ENCODE peak calls at places on chromosomes 4 and X, in four cellular contexts. One of them, this sample, is unnamed.

GRCh38 chrX:13376857-13377441 is 57.1 kb upstream of the ATXN3L start:
- DNase-seq in lung: peak; percentile 32
- DNase-seq in GM23248: peak; percentile 85
- DNase-seq in right atrium auricular region: no peak
- DNase-seq in this sample: peak; percentile 88

GRCh38 chr4:44760142-44760898 is 34.0 kb upstream of the GNPDA2 start:
- DNase-seq in right atrium auricular region: no peak
- DNase-seq in lung: no peak
- DNase-seq in GM23248: peak; percentile 62
- DNase-seq in this sample: peak; percentile 70

GRCh38 chrX:43733699-43734098 is 77.6 kb downstream of the MAOA start:
- DNase-seq in right atrium auricular region: no peak
- DNase-seq in GM23248: no peak
- DNase-seq in lung: no peak
- DNase-seq in this sample: no peak

GRCh38 chrX:101079223-101079622 is 544 bp downstream of the TMEM35A start:
- DNase-seq in GM23248: peak; percentile 6
- DNase-seq in lung: no peak
- DNase-seq in right atrium auricular region: no peak
- DNase-seq in this sample: no peak

GRCh38 chrX:103839404-103839803 is 7.3 kb upstream of the RAB9B start:
- DNase-seq in right atrium auricular region: no peak
- DNase-seq in lung: no peak
- DNase-seq in GM23248: peak; percentile 10
- DNase-seq in this sample: no peak

GRCh38 chr4:66372706-66373105 is 702.4 kb upstream of the EPHA5 start:
- DNase-seq in GM23248: no peak
- DNase-seq in lung: no peak
- DNase-seq in right atrium auricular region: no peak
- DNase-seq in this sample: no peak

GRCh38 chr4:26081795-26082498 is 167.9 kb downstream of the SMIM20 start:
- DNase-seq in lung: no peak
- DNase-seq in GM23248: peak; percentile 48
- DNase-seq in right atrium auricular region: no peak
- DNase-seq in this sample: peak; percentile 59

GRCh38 chrX:31580726-31581125 is 508.9 kb upstream of the FTHL17 start:
- DNase-seq in lung: no peak
- DNase-seq in GM23248: peak; percentile 74
- DNase-seq in right atrium auricular region: no peak
- DNase-seq in this sample: peak; percentile 56

GRCh38 chr4:123671633-123672404 is 275.2 kb downstream of the SPRY1 start:
- DNase-seq in lung: no peak
- DNase-seq in right atrium auricular region: no peak
- DNase-seq in GM23248: no peak
- DNase-seq in this sample: no peak

GRCh38 chr4:26861434-26862186 is 969 bp downstream of the STIM2 start:
- DNase-seq in lung: peak; percentile 80
- DNase-seq in GM23248: peak; percentile 82
- DNase-seq in right atrium auricular region: peak; percentile 70
- DNase-seq in this sample: peak; percentile 86

GRCh38 chr4:304987-305680 is at the start of gene ZNF732:
- DNase-seq in GM23248: peak; percentile 84
- DNase-seq in right atrium auricular region: peak; percentile 62
- DNase-seq in lung: no peak
- DNase-seq in this sample: no peak

GRCh38 chrX:132718411-132718810 is 229.6 kb upstream of the MBNL3 start:
- DNase-seq in GM23248: no peak
- DNase-seq in right atrium auricular region: no peak
- DNase-seq in lung: no peak
- DNase-seq in this sample: no peak

GRCh38 chr4:133084421-133084820 is 64.7 kb upstream of the PCDH10 start:
- DNase-seq in right atrium auricular region: no peak
- DNase-seq in lung: no peak
- DNase-seq in GM23248: no peak
- DNase-seq in this sample: no peak

GRCh38 chr4:41400296-41400695 is 137.7 kb upstream of the LIMCH1 start:
- DNase-seq in lung: no peak
- DNase-seq in right atrium auricular region: no peak
- DNase-seq in GM23248: peak; percentile 27
- DNase-seq in this sample: no peak

GRCh38 chr4:145535202-145535601 is 53.5 kb downstream of the SMAD1 start:
- DNase-seq in GM23248: no peak
- DNase-seq in lung: no peak
- DNase-seq in right atrium auricular region: no peak
- DNase-seq in this sample: no peak

GRCh38 chrX:1248381-1249061 is 20.1 kb upstream of the CSF2RA start:
- DNase-seq in right atrium auricular region: no peak
- DNase-seq in lung: no peak
- DNase-seq in GM23248: peak; percentile 12
- DNase-seq in this sample: peak; percentile 66

GRCh38 chrX:13128104-13128503 is 83.7 kb upstream of the FAM9C start:
- DNase-seq in GM23248: peak; percentile 58
- DNase-seq in right atrium auricular region: no peak
- DNase-seq in lung: no peak
- DNase-seq in this sample: no peak

GRCh38 chrX:68045008-68045577 is 388.2 kb downstream of the OPHN1 start:
- DNase-seq in right atrium auricular region: no peak
- DNase-seq in lung: no peak
- DNase-seq in GM23248: peak; percentile 4
- DNase-seq in this sample: no peak

GRCh38 chr4:188190461-188190860 is 51.2 kb downstream of the TRIML1 start:
- DNase-seq in right atrium auricular region: peak; percentile 43
- DNase-seq in GM23248: no peak
- DNase-seq in lung: no peak
- DNase-seq in this sample: no peak

GRCh38 chr4:2363951-2364653 is 54.3 kb downstream of the ZFYVE28 start:
- DNase-seq in right atrium auricular region: no peak
- DNase-seq in lung: no peak
- DNase-seq in GM23248: peak; percentile 9
- DNase-seq in this sample: peak; percentile 17

GRCh38 chr4:182175788-182176519 is 67.2 kb upstream of the TENM3 start:
- DNase-seq in GM23248: no peak
- DNase-seq in lung: no peak
- DNase-seq in right atrium auricular region: no peak
- DNase-seq in this sample: no peak

GRCh38 chr4:14894392-14895292 is 107.6 kb upstream of the CPEB2 start:
- DNase-seq in lung: no peak
- DNase-seq in GM23248: no peak
- DNase-seq in right atrium auricular region: no peak
- DNase-seq in this sample: no peak

GRCh38 chr4:10123227-10124101 is 6.9 kb upstream of the WDR1 start:
- DNase-seq in lung: no peak
- DNase-seq in right atrium auricular region: no peak
- DNase-seq in GM23248: no peak
- DNase-seq in this sample: no peak

GRCh38 chrX:131270085-131270484 is 19.0 kb downstream of the IGSF1 start:
- DNase-seq in lung: no peak
- DNase-seq in GM23248: no peak
- DNase-seq in right atrium auricular region: no peak
- DNase-seq in this sample: no peak
- H3K36me3 ChIP-seq in lung: no peaks in the 10 kb centered on the region
- H3K36me3 ChIP-seq in GM23248: no peaks in the 10 kb centered on the region
- H3K36me3 ChIP-seq in right atrium auricular region: no peaks in the 10 kb centered on the region
- H3K36me3 ChIP-seq in this sample: no peaks in the 10 kb centered on the region

DNA sequence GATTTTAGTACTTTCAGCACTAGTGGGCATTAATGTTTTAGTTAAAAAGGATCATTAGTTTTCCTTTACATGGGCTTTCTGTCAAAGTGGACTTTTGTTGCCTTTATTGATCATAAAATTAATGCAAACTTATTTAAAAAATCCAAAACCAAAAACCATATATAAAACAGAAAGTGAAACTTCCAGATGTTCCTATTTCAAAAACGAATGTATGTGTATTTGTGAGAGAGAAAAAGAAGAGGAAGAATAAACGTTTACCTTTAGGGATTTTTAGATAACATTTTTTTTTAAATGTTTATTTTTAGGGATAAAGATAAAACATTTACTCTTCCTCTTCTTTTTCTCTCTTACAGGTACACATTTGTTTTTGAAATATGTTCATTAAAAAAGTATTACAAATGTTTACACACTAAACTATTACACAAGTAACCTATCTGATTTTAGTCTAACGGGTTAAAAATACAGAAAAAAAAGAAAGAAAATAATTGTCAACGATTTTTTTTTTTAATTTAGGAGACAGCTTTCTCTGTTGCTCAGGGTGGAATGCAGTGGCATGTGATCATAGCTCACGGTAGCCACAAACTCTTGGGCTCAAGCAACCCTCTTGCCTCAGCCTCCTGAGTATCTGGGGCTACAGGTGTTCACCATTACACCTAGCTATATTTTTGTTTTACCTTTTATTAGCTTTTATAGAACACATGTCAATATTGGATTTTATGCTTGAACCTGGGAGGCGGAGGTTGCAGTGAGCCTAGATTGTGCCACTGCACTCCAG is 16.8 kb upstream of the COX18 start:
- DNase-seq in GM23248: no peak
- DNase-seq in lung: no peak
- DNase-seq in right atrium auricular region: no peak
- DNase-seq in this sample: no peak
- H3K36me3 ChIP-seq in GM23248: peaks cover 45% of the 10 kb centered on the region
- H3K36me3 ChIP-seq in lung: peaks cover 25% of the 10 kb centered on the region
- H3K36me3 ChIP-seq in right atrium auricular region: peaks cover 35% of the 10 kb centered on the region
- H3K36me3 ChIP-seq in this sample: peaks cover 10% of the 10 kb centered on the region

DNA sequence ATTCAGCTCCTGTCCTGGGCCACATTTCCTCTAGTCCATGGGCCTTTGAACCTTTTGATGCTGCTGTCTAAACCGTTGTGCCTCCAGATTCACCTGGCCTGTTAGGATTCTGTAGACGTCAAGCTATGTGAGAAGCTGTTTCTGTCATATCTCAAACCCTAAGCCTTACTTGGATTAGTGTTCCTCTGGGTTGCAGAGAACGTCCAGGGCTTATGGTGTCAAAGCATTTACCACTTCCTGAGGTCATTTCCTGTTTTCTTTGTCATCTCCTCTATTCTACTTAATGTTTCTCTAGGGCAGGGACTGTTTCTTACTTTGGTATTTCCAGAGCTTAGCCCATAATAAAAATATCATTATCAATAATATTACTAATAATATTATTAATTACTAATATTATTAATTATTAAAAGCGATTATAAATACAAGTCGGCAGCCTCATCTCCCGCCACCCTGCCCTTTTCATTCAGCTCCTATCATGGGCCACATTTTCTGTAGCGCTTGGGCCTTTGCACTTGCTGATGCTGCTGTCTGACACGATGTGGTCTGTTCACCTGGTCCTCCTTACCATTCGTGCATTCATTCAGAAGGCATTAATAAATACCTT is 19.1 kb downstream of the PRIMPOL start:
- DNase-seq in lung: no peak
- DNase-seq in right atrium auricular region: no peak
- DNase-seq in GM23248: no peak
- DNase-seq in this sample: no peak
- H3K36me3 ChIP-seq in lung: peaks cover 19% of the 10 kb centered on the region
- H3K36me3 ChIP-seq in right atrium auricular region: peaks cover 19% of the 10 kb centered on the region
- H3K36me3 ChIP-seq in GM23248: peaks cover 5% of the 10 kb centered on the region
- H3K36me3 ChIP-seq in this sample: peaks cover 23% of the 10 kb centered on the region

GRCh38 chrX:154436597-154437397 is at the start of gene GDI1:
- DNase-seq in right atrium auricular region: no peak
- DNase-seq in GM23248: peak; percentile 65
- DNase-seq in lung: peak; percentile 51
- DNase-seq in this sample: peak; percentile 69

GRCh38 chrX:154436290-154436596 is 711 bp upstream of the GDI1 start:
- DNase-seq in right atrium auricular region: no peak
- DNase-seq in GM23248: no peak
- DNase-seq in lung: no peak
- DNase-seq in this sample: no peak

GRCh38 chrX:154437398-154437752 is 421 bp downstream of the GDI1 start:
- DNase-seq in lung: no peak
- DNase-seq in right atrium auricular region: no peak
- DNase-seq in GM23248: no peak
- DNase-seq in this sample: no peak

GRCh38 chrX:154439841-154440240 is 2.9 kb downstream of the GDI1 start:
- DNase-seq in GM23248: no peak
- DNase-seq in right atrium auricular region: no peak
- DNase-seq in lung: no peak
- DNase-seq in this sample: no peak

DNA sequence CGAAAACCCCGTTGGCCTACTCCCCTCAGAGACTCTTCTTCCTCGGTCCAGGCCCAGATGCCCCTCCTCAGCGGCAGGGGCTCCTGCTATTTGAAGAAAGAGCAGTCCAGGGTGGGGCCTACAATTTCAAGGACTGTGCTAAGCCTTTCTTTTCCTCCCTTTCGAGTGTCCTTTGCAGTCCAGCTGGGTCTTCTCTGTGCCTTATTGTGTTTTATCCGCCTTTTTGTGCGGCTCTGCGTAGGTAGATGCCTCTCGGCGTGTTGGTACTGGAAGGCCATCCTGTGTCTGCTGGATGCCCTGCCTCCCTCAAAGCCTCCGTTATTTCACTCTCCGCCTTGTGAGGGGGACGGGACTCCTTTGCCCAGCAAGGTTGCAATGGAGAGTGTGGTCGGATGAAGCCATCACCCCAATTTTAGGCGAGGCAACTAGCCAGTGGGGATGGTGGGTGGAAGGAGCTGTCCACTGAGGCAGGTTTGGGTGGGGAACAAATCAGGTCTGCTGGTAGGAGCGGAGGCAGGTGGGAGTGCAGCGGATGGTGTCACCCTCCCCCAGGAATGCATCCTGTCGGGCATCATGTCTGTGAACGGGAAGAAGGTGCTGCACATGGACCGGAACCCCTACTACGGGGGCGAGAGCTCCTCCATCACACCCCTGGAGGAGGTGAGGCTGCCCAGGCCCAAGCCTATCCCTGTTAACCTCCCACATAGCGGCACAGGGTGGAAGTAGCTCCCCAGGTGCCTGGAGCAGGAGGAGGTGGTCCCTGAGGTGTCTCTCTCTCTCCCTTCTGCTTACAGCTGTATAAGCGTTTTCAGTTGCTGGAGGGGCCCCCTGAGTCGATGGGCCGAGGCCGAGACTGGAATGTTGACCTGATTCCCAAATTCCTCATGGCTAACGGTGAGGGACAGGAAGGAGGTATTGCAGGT is 1.3 kb downstream of the GDI1 start:
- DNase-seq in right atrium auricular region: no peak
- DNase-seq in lung: no peak
- DNase-seq in GM23248: peak; percentile 36
- DNase-seq in this sample: no peak
- H3K36me3 ChIP-seq in right atrium auricular region: peaks cover 31% of the 10 kb centered on the region
- H3K36me3 ChIP-seq in lung: no peaks in the 10 kb centered on the region
- H3K36me3 ChIP-seq in GM23248: no peaks in the 10 kb centered on the region
- H3K36me3 ChIP-seq in this sample: peaks cover 17% of the 10 kb centered on the region

GRCh38 chr4:150582881-150583286 is 933 bp downstream of the MAB21L2 start:
- DNase-seq in lung: no peak
- DNase-seq in right atrium auricular region: no peak
- DNase-seq in GM23248: no peak
- DNase-seq in this sample: no peak
- H3K36me3 ChIP-seq in lung: no peaks in the 10 kb centered on the region
- H3K36me3 ChIP-seq in right atrium auricular region: no peaks in the 10 kb centered on the region
- H3K36me3 ChIP-seq in GM23248: no peaks in the 10 kb centered on the region
- H3K36me3 ChIP-seq in this sample: peaks cover 5% of the 10 kb centered on the region

DNA sequence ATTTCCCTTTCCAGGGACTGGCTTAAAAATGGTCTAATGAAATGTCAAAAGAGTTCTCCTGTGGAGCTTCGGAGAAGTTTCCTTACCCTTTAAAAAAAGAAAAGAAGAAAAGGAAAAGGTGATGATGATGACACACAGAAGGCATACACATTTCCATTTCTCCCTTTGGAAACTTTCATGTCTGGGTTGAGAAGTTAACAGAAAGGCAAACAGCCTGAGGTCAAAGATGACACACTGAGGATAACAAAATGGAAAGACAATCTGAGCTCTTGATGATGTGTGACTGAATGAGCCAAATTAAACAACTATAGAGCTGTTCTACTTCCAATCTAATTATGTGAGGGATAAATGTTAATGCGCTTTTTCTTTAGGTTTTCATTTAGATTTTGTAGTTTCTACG is 32.2 kb downstream of the NFXL1 start:
- DNase-seq in lung: no peak
- DNase-seq in right atrium auricular region: no peak
- DNase-seq in GM23248: no peak
- DNase-seq in this sample: no peak
- H3K36me3 ChIP-seq in lung: peaks cover 14% of the 10 kb centered on the region
- H3K36me3 ChIP-seq in right atrium auricular region: peaks cover 20% of the 10 kb centered on the region
- H3K36me3 ChIP-seq in GM23248: peaks cover 63% of the 10 kb centered on the region
- H3K36me3 ChIP-seq in this sample: peaks cover 36% of the 10 kb centered on the region

This sample was measured in A673.